ENCODE peak calls at places on chromosomes 2 and 18, in eight cellular contexts. One of them, this sample, is unnamed.

GRCh38 chr2:199458017-199458805 is 472 bp upstream of the SATB2 start:
- DNase-seq in DND-41: peak
- DNase-seq in activated T-helper 1 cell treated with Interleukin-2 at 50 U/mL for 16 hours: no peak
- DNase-seq in effector memory CD8-positive, alpha-beta T cell: no peak
- DNase-seq in fibroblast of the aortic adventitia: no peak
- DNase-seq in NCI-H2107: no peak
- DNase-seq in neuronal stem cell: peak
- DNase-seq in H4: peak
- DNase-seq in this sample: peak

GRCh38 chr2:11938196-11938595 is 191.8 kb downstream of the LPIN1 start:
- DNase-seq in neuronal stem cell: no peak
- DNase-seq in effector memory CD8-positive, alpha-beta T cell: no peak
- DNase-seq in activated T-helper 1 cell treated with Interleukin-2 at 50 U/mL for 16 hours: no peak
- DNase-seq in fibroblast of the aortic adventitia: peak
- DNase-seq in NCI-H2107: no peak
- DNase-seq in DND-41: no peak
- DNase-seq in H4: no peak
- DNase-seq in this sample: no peak

GRCh38 chr18:2903006-2903405 is 56.2 kb downstream of the EMILIN2 start:
- DNase-seq in DND-41: no peak
- DNase-seq in activated T-helper 1 cell treated with Interleukin-2 at 50 U/mL for 16 hours: no peak
- DNase-seq in H4: peak
- DNase-seq in fibroblast of the aortic adventitia: peak
- DNase-seq in neuronal stem cell: no peak
- DNase-seq in effector memory CD8-positive, alpha-beta T cell: no peak
- DNase-seq in NCI-H2107: no peak
- DNase-seq in this sample: no peak

GRCh38 chr2:234949762-234950434 is 1.9 kb upstream of the SH3BP4 start:
- DNase-seq in H4: peak
- DNase-seq in neuronal stem cell: no peak
- DNase-seq in DND-41: no peak
- DNase-seq in effector memory CD8-positive, alpha-beta T cell: no peak
- DNase-seq in fibroblast of the aortic adventitia: peak
- DNase-seq in activated T-helper 1 cell treated with Interleukin-2 at 50 U/mL for 16 hours: no peak
- DNase-seq in NCI-H2107: no peak
- DNase-seq in this sample: no peak

GRCh38 chr2:72423766-72424165 is 276.1 kb upstream of the CYP26B1 start:
- DNase-seq in DND-41: no peak
- DNase-seq in H4: no peak
- DNase-seq in fibroblast of the aortic adventitia: peak
- DNase-seq in activated T-helper 1 cell treated with Interleukin-2 at 50 U/mL for 16 hours: no peak
- DNase-seq in NCI-H2107: no peak
- DNase-seq in effector memory CD8-positive, alpha-beta T cell: no peak
- DNase-seq in neuronal stem cell: no peak
- DNase-seq in this sample: no peak

GRCh38 chr2:42879116-42879705 is 86.8 kb upstream of the HAAO start:
- DNase-seq in NCI-H2107: no peak
- DNase-seq in H4: no peak
- DNase-seq in DND-41: no peak
- DNase-seq in neuronal stem cell: no peak
- DNase-seq in activated T-helper 1 cell treated with Interleukin-2 at 50 U/mL for 16 hours: no peak
- DNase-seq in effector memory CD8-positive, alpha-beta T cell: no peak
- DNase-seq in fibroblast of the aortic adventitia: no peak
- DNase-seq in this sample: no peak

GRCh38 chr2:119371111-119371510 is 4.3 kb downstream of the DBI start:
- DNase-seq in fibroblast of the aortic adventitia: no peak
- DNase-seq in DND-41: no peak
- DNase-seq in neuronal stem cell: no peak
- DNase-seq in NCI-H2107: no peak
- DNase-seq in effector memory CD8-positive, alpha-beta T cell: no peak
- DNase-seq in H4: no peak
- DNase-seq in activated T-helper 1 cell treated with Interleukin-2 at 50 U/mL for 16 hours: no peak
- DNase-seq in this sample: no peak

GRCh38 chr2:97740590-97741182 is 27.3 kb downstream of the ZAP70 start:
- DNase-seq in neuronal stem cell: peak
- DNase-seq in fibroblast of the aortic adventitia: peak
- DNase-seq in NCI-H2107: peak
- DNase-seq in DND-41: peak
- DNase-seq in activated T-helper 1 cell treated with Interleukin-2 at 50 U/mL for 16 hours: no peak
- DNase-seq in H4: peak
- DNase-seq in effector memory CD8-positive, alpha-beta T cell: peak
- DNase-seq in this sample: peak

GRCh38 chr2:3661149-3661660 is 3.2 kb downstream of the ALLC start:
- DNase-seq in H4: no peak
- DNase-seq in NCI-H2107: no peak
- DNase-seq in DND-41: no peak
- DNase-seq in fibroblast of the aortic adventitia: no peak
- DNase-seq in activated T-helper 1 cell treated with Interleukin-2 at 50 U/mL for 16 hours: no peak
- DNase-seq in neuronal stem cell: no peak
- DNase-seq in effector memory CD8-positive, alpha-beta T cell: no peak
- DNase-seq in this sample: no peak

GRCh38 chr2:23435250-23436035 is 50.5 kb downstream of the KLHL29 start:
- DNase-seq in activated T-helper 1 cell treated with Interleukin-2 at 50 U/mL for 16 hours: no peak
- DNase-seq in neuronal stem cell: no peak
- DNase-seq in NCI-H2107: no peak
- DNase-seq in H4: no peak
- DNase-seq in DND-41: no peak
- DNase-seq in fibroblast of the aortic adventitia: no peak
- DNase-seq in effector memory CD8-positive, alpha-beta T cell: no peak
- DNase-seq in this sample: no peak